ENCODE peak calls at places on chromosomes 6 and 20, in four cellular contexts. C is HCT116, B is HepG2, G is K562. J is an unnamed sample. For H3K4me1, the result is how much of the 10 kb centered on the place peaks cover.

GRCh38 chr6:128455959-128456358 is 64.4 kb downstream of the PTPRK start:
- DNase-seq in G (no peak), C (no peak), B (no peak), J (no peak)

GRCh38 chr6:72946766-72947165 is 278.5 kb downstream of the KHDC1L start:
- DNase-seq in C (no peak), B (peak), G (no peak), J (no peak)

GRCh38 chr6:31972709-31973350 is 892 bp upstream of the DXO start:
- DNase-seq in C (no peak), B (no peak), G (peak), J (no peak)

GRCh38 chr20:43942661-43943285 is 28.1 kb downstream of the TOX2 start:
- DNase-seq in B (no peak), C (peak), G (no peak), J (no peak)

GRCh38 chr6:2791124-2792050 is 26.2 kb downstream of the WRNIP1 start:
- DNase-seq in B (peak), G (peak), C (peak), J (peak)

GRCh38 chr6:169452117-169452868 is 198.6 kb upstream of the THBS2 start:
- DNase-seq in C (peak), G (peak), B (no peak), J (peak)

GRCh38 chr6:32883789-32884188 is 29.8 kb downstream of the PSMB9 start:
- DNase-seq in G (no peak), B (no peak), C (no peak), J (no peak)

GRCh38 chr20:46057856-46058655 is 29.0 kb downstream of the SLC12A5 start:
- DNase-seq in C (no peak), B (no peak), G (no peak), J (no peak)

GRCh38 chr6:126650931-126651330 is 311.0 kb downstream of the CENPW start:
- DNase-seq in B (no peak), C (no peak), G (no peak), J (no peak)

GRCh38 chr6:74931567-74931966 is 274.3 kb downstream of the COL12A1 start:
- DNase-seq in C (no peak), B (no peak), G (no peak), J (no peak)

GRCh38 chr20:45919536-45919933 is 7.6 kb upstream of the PLTP start:
- DNase-seq in G (no peak), B (no peak), C (no peak), J (no peak)

GRCh38 chr6:17448165-17448564 is 54.8 kb downstream of the CAP2 start:
- DNase-seq in G (no peak), C (no peak), B (no peak), J (no peak)

GRCh38 chr6:138465007-138465645 is 34.2 kb downstream of the NHSL1 start:
- DNase-seq in B (peak), G (no peak), C (peak), J (peak)

GRCh38 chr6:163416640-163417253 is 2.2 kb downstream of the QKI start:
- DNase-seq in G (peak), C (peak), B (peak), J (no peak)

GRCh38 chr6:17389274-17389847 is 4.0 kb upstream of the CAP2 start:
- DNase-seq in G (no peak), B (no peak), C (no peak), J (no peak)

GRCh38 chr6:111978826-111979225 is 75.1 kb upstream of the CCN6 start:
- DNase-seq in B (no peak), G (no peak), C (no peak), J (no peak)

GRCh38 chr6:149080511-149080910 is 237.0 kb upstream of the TAB2 start:
- DNase-seq in C (no peak), B (no peak), G (no peak), J (no peak)

GRCh38 chr20:32988008-32988407 is 16.2 kb downstream of the SUN5 start:
- DNase-seq in B (no peak), C (no peak), G (no peak), J (no peak)

GRCh38 chr6:16334671-16335070 is 96.3 kb downstream of the GMPR start:
- DNase-seq in B (no peak), C (no peak), G (no peak), J (no peak)

GRCh38 chr20:44405246-44405645 is 49.7 kb downstream of the HNF4A start:
- DNase-seq in C (no peak), B (no peak), G (no peak), J (no peak)

GRCh38 chr6:193180-193579 is 99.1 kb upstream of the DUSP22 start:
- DNase-seq in G (no peak), B (no peak), C (no peak), J (no peak)
- H3K4me1 ChIP-seq in G (under half), B (under half), C (under half), J (under half)

DNA sequence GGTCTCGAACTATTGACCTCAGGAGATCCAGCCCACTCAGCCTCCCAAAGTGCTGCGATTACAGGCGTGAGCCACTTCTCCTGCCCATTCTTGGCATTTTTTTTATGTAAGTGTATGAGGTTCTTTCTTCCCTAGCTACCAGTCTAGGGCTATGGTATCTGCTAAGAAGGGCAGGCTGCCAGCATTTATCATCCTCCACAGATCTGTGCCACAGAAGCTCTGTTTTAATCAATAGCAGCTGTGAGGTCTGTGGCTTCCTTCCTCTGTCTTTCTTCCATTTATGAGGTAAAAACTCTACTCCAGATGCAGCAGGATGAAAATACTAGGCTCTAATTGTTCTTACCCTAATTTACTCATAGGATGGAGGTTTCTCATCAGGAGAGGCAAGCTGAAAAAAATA is 1382.4 kb upstream of the ADGRB3 start:
- DNase-seq in G (no peak), C (no peak), B (no peak), J (no peak)
- H3K4me3 ChIP-seq in G (no peak), C (no peak), B (no peak), J (no peak)

DNA sequence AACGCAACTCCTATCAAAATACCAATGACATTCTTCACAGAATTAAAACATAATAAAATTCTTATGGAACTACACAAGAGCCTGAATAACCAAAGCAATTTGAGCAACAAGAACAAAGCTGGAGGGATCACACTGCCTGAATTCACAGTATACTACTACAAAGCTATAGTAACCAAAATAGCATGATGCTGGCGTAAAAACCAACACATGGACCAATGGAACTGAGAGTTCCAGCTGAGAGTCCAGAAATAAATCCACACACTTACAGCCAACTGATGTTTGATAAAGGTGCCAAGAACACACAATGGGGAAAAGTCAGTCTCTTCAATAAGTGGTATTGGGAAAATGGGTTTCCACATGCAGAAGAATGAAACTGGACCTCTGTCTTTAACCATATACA is 6.9 kb downstream of the MLIP start:
- DNase-seq in B (no peak), C (no peak), G (no peak), J (no peak)
- TF ChIP-seq TCF7L2 in B (no peak), C (no peak), G (no peak), J (no peak)

GRCh38 chr6:135867332-135867731 is 15.8 kb downstream of the PDE7B start:
- DNase-seq in B (no peak), G (no peak), C (no peak), J (no peak)
- H3K4me1 ChIP-seq in B (under half), G (under half), C (under half), J (under half)